ENCODE peak calls at places on chromosomes 5 and 9, in five cellular contexts. Y is pulmonary artery endothelial cell, H is astrocyte of the spinal cord, L is AG04450, S is tibial artery. A is an unnamed sample.

GRCh38 chr9:14627513-14627912 is 65.7 kb downstream of the ZDHHC21 start:
- DNase-seq in Y (no peak), H (no peak), L (no peak), S (no peak), A (no peak)

GRCh38 chr5:82274343-82275266 is 3.5 kb downstream of the RPS23 start:
- DNase-seq in Y (no peak), H (no peak), L (no peak), S (no peak), A (no peak)

GRCh38 chr9:34891386-34891785 is 66.7 kb upstream of the PHF24 start:
- DNase-seq in Y (no peak), H (no peak), L (no peak), S (no peak), A (no peak)

GRCh38 chr5:82334856-82335255 is 56.7 kb upstream of the RPS23 start:
- DNase-seq in Y (no peak), H (peak), L (peak), S (no peak), A (peak)

GRCh38 chr5:32814620-32815019 is 103.5 kb downstream of the NPR3 start:
- DNase-seq in Y (no peak), H (peak), L (no peak), S (no peak), A (peak)

GRCh38 chr5:137794863-137795262 is 40.7 kb upstream of the HNRNPA0 start:
- DNase-seq in Y (no peak), H (no peak), L (no peak), S (no peak), A (no peak)

GRCh38 chr5:153425914-153426313 is 64.6 kb upstream of the GRIA1 start:
- DNase-seq in Y (no peak), H (no peak), L (no peak), S (no peak), A (no peak)

GRCh38 chr5:158174918-158175663 is 316.1 kb upstream of the CLINT1 start:
- DNase-seq in Y (no peak), H (peak), L (peak), S (peak), A (peak)

GRCh38 chr5:110007101-110007500 is 317.4 kb downstream of the MAN2A1 start:
- DNase-seq in Y (no peak), H (no peak), L (no peak), S (no peak), A (no peak)

GRCh38 chr5:174454890-174455289 is 269.5 kb upstream of the MSX2 start:
- DNase-seq in Y (no peak), H (no peak), L (no peak), S (no peak), A (no peak)

GRCh38 chr9:121213136-121213806 is 11.6 kb upstream of the RAB14 start:
- DNase-seq in Y (peak), H (peak), L (peak), S (peak), A (peak)

GRCh38 chr5:64384761-64385160 is 121.1 kb upstream of the RGS7BP start:
- DNase-seq in Y (no peak), H (peak), L (no peak), S (no peak), A (peak)

GRCh38 chr5:165844571-165844970 is 2339.2 kb downstream of the MAT2B start:
- DNase-seq in Y (no peak), H (no peak), L (no peak), S (no peak), A (no peak)

GRCh38 chr5:77046416-77047073 is 16.3 kb downstream of the AGGF1 start:
- DNase-seq in Y (no peak), H (no peak), L (no peak), S (no peak), A (no peak)

GRCh38 chr5:178108966-178109365 is 4.4 kb upstream of the N4BP3 start:
- DNase-seq in Y (no peak), H (no peak), L (no peak), S (no peak), A (no peak)

GRCh38 chr5:128093368-128093767 is 9.8 kb downstream of the SLC12A2 start:
- DNase-seq in Y (no peak), H (no peak), L (no peak), S (no peak), A (peak)

GRCh38 chr9:136700959-136701664 is 11.3 kb upstream of the DIPK1B start:
- DNase-seq in Y (no peak), H (no peak), L (no peak), S (no peak), A (no peak)

GRCh38 chr5:4142842-4143241 is 547.2 kb downstream of the IRX1 start:
- DNase-seq in Y (no peak), H (no peak), L (no peak), S (no peak), A (no peak)

GRCh38 chr5:39892708-39893107 is 467.9 kb upstream of the DAB2 start:
- DNase-seq in Y (peak), H (peak), L (no peak), S (no peak), A (peak)

GRCh38 chr9:127974769-127975261 is 6.0 kb downstream of the EEIG1 start:
- DNase-seq in Y (no peak), H (no peak), L (no peak), S (peak), A (no peak)

GRCh38 chr9:110156902-110157301 is 51.1 kb downstream of the C9orf152 start:
- DNase-seq in Y (no peak), H (peak), L (no peak), S (no peak), A (peak)

GRCh38 chr9:95821999-95822398 is 53.5 kb upstream of the ERCC6L2 start:
- DNase-seq in Y (no peak), H (no peak), L (no peak), S (no peak), A (no peak)

GRCh38 chr9:69397384-69398214 is 72.6 kb downstream of the ENTREP1 start:
- DNase-seq in Y (no peak), H (no peak), L (no peak), S (no peak), A (peak)

GRCh38 chr5:77181173-77181572 is 29.3 kb upstream of the PDE8B start:
- DNase-seq in Y (no peak), H (no peak), L (no peak), S (no peak), A (no peak)

GRCh38 chr9:97531750-97532383 is 30.4 kb downstream of the TMOD1 start:
- DNase-seq in Y (no peak), H (no peak), L (no peak), S (peak), A (no peak)

GRCh38 chr5:124783794-124784193 is 37.4 kb upstream of the ZNF608 start:
- DNase-seq in Y (no peak), H (no peak), L (no peak), S (no peak), A (peak)

A was measured in fibroblast of pulmonary artery.